ENCODE peak calls at places on chromosomes 5 and 9, in ten cellular contexts. I is Panc1; N is pancreas; X is heart left ventricle; M is psoas muscle; W is tibial artery; E is right cardiac atrium; U is CD8-positive, alpha-beta T cell; B is stomach; G is A549. D is an unnamed sample.
A peak's percentile ranks its signal among the peaks of the same experiment; 100 is the strongest.

GRCh38 chr5:14450055-14450524 is 131.5 kb upstream of the OTULINL start:
- DNase-seq in I (no peak), N (no peak), X (peak; percentile 48), M (peak; percentile 70), W (peak; percentile 85), E (peak; percentile 90), U (no peak), B (no peak), G (no peak), D (peak; percentile 90)

GRCh38 chr9:114238919-114239879 is 83.7 kb upstream of the ORM1 start:
- DNase-seq in I (no peak), N (no peak), X (peak; percentile 59), M (no peak), W (no peak), E (peak; percentile 81), U (no peak), B (no peak), G (peak; percentile 28), D (no peak)

GRCh38 chr9:108386859-108387384 is 468.9 kb downstream of the ACTL7B start:
- DNase-seq in I (no peak), N (no peak), X (no peak), M (no peak), W (no peak), E (no peak), U (no peak), B (no peak), G (no peak), D (no peak)

GRCh38 chr9:97487107-97487506 is 14.4 kb upstream of the TMOD1 start:
- DNase-seq in I (no peak), N (no peak), X (no peak), M (no peak), W (no peak), E (no peak), U (no peak), B (no peak), G (no peak), D (no peak)

GRCh38 chr9:91564081-91564670 is 140.5 kb upstream of the NFIL3 start:
- DNase-seq in I (no peak), N (no peak), X (no peak), M (no peak), W (no peak), E (no peak), U (no peak), B (no peak), G (no peak), D (no peak)

GRCh38 chr5:170404398-170404797 is 15.2 kb upstream of the KCNMB1 start:
- DNase-seq in I (no peak), N (no peak), X (no peak), M (no peak), W (no peak), E (no peak), U (no peak), B (no peak), G (no peak), D (no peak)

GRCh38 chr9:113143432-113144227 is 7.2 kb upstream of the SLC31A2 start:
- DNase-seq in I (no peak), N (no peak), X (no peak), M (no peak), W (no peak), E (no peak), U (no peak), B (no peak), G (no peak), D (no peak)

GRCh38 chr5:89733772-89734171 is 675.8 kb downstream of the CETN3 start:
- DNase-seq in I (no peak), N (no peak), X (no peak), M (no peak), W (no peak), E (no peak), U (no peak), B (no peak), G (no peak), D (no peak)

GRCh38 chr5:154967419-154968024 is 26.6 kb downstream of the MRPL22 start:
- DNase-seq in I (no peak), N (no peak), X (no peak), M (no peak), W (no peak), E (no peak), U (no peak), B (no peak), G (peak; percentile 22), D (no peak)

GRCh38 chr5:71974165-71974564 is 133.1 kb upstream of the MAP1B start:
- DNase-seq in I (no peak), N (no peak), X (no peak), M (peak; percentile 21), W (peak; percentile 71), E (no peak), U (no peak), B (no peak), G (no peak), D (no peak)

GRCh38 chr5:71974622-71975021 is 132.7 kb upstream of the MAP1B start:
- DNase-seq in I (no peak), N (no peak), X (no peak), M (no peak), W (no peak), E (no peak), U (no peak), B (no peak), G (no peak), D (no peak)

GRCh38 chr5:71971862-71972261 is 135.4 kb upstream of the MAP1B start:
- DNase-seq in I (no peak), N (no peak), X (no peak), M (no peak), W (no peak), E (no peak), U (no peak), B (no peak), G (no peak), D (no peak)

GRCh38 chr5:71972777-71973473 is 134.3 kb upstream of the MAP1B start:
- DNase-seq in I (no peak), N (no peak), X (peak; percentile 28), M (no peak), W (no peak), E (no peak), U (no peak), B (no peak), G (no peak), D (no peak)

DNA sequence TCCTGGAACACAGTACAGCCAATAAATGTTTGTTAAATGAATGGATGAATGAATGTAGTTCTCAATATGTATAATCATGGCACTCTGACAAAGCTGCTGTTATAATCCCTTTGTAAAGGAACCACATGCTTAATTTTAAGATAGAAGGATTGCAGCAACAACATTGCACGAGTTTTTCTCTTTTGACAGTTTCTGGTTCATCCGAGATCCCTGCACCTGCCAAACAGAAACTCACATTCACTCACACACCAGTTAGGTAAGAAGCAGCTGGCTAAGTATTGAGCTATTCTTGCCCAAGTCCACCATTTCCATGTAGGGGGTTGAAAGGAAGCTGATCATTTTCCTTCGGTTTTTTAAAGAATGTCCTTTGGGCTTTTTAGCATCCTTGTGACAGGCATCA is 133.7 kb upstream of the MAP1B start:
- DNase-seq in I (no peak), N (no peak), X (no peak), M (no peak), W (no peak), E (no peak), U (no peak), B (no peak), G (no peak), D (no peak)
- H3K4me1 ChIP-seq in I (no peaks in the 10 kb centered on the region), N (peaks cover 4% of the 10 kb centered on the region), X (peaks cover 10% of the 10 kb centered on the region), M (no peaks in the 10 kb centered on the region), W (no peaks in the 10 kb centered on the region), E (peaks cover 5% of the 10 kb centered on the region), U (no peaks in the 10 kb centered on the region), B (no peaks in the 10 kb centered on the region), G (peaks cover 21% of the 10 kb centered on the region), D (peaks cover 24% of the 10 kb centered on the region)

DNA sequence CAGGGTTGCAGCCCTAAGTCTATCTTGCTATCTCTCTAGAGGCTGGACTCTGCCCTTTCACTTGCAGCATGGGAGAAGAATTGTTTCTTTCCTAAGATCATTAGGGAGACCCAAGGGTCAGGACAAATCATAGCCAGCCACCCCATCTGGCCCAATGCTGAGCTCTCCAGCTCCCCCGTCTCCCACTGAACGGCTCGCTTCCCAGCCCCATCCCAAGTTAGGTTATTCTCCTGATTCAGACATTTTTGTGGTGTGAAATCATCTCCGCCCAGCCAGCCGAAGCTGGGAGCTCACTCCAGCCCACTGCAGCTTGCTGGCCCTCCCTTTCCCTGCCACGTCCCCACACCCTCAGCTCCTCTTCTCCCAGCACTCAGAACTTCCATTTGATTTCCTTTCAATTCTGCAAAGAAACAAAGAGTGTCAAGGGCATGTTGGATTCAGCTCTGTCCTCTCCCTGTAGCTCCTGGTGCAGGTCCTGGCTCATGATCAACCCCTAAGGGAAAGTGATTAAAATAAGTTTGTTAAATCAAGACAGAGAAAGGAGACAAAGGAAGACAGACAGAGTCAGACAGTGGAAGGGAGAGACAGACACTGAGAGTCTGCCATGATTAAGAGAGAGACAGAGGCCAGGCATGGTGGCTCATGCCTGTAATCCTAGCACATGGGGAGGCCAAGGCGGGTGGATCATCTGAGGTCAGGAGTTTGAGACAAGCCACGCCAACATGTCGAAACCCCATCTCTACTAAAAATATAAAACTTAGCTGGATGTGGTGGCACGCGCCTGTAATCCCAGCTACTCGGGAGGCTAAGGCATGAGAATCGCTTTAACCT is 12.6 kb upstream of the SPARC start:
- DNase-seq in I (no peak), N (no peak), X (peak; percentile 83), M (peak; percentile 81), W (peak; percentile 66), E (peak; percentile 91), U (no peak), B (peak; percentile 27), G (peak; percentile 61), D (peak; percentile 88)
- H3K27ac ChIP-seq in I (peak overlapping the region; percentile 71), N (peak overlapping the region; percentile 33), X (peak overlapping the region; percentile 73), M (peak overlapping the region; percentile 75), W (peak overlapping the region; percentile 84), E (peak overlapping the region; percentile 88), U (no peak overlapping the region), B (peak overlapping the region; percentile 80), G (peak overlapping the region; percentile 93), D (peak overlapping the region; percentile 80)

GRCh38 chr5:27590503-27590902 is 552.1 kb upstream of the CDH9 start:
- DNase-seq in I (no peak), N (peak; percentile 41), X (no peak), M (no peak), W (peak; percentile 16), E (no peak), U (no peak), B (no peak), G (no peak), D (no peak)
- H3K9me3 ChIP-seq in I (no peaks in the 10 kb centered on the region), N (no peaks in the 10 kb centered on the region), X (no peaks in the 10 kb centered on the region), M (peaks cover 3% of the 10 kb centered on the region), W (no peaks in the 10 kb centered on the region), E (no peaks in the 10 kb centered on the region), U (no peaks in the 10 kb centered on the region), B (no peaks in the 10 kb centered on the region), G (no peaks in the 10 kb centered on the region), D (no peaks in the 10 kb centered on the region)

DNA sequence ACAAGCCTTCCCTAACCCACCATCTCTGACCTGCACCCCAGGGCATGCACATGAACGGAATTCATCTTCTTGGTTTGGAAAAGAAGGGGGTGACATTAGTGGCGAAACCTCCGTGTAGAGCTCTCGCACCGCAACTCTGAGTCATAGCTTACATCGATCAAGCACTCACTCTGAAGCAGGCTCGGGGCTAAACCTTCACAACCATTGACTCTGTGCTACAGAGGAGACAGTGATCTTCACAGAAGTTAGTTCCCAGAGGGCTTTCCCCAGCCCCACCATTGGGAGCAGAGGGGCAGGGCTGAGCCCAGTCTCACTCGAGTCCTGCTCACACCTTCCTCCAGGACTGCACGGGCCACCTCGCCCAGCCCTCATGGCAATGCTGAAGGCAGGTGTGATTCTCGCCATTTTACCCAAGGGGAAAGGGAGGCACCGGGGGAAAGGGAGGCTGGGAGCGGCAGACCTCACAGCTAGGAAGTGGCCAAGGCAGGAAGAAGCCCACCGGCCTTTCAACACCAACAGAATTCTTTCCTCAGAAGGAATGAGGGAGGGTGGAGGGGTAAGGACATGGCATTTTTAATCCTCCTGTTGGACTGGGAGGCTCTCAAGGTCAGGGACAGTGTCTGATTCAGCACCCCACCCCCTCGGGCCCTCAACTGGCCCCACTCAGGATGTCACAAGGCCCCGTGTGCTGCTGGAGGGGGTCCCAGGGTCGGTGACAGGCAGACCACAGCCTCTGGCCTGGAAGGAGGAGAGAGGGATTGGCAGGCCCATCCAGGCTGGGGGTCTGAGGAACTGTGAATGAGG is 25.9 kb upstream of the IL17B start:
- DNase-seq in I (no peak), N (no peak), X (no peak), M (no peak), W (no peak), E (no peak), U (no peak), B (no peak), G (peak; percentile 25), D (peak; percentile 74)
- H3K4me1 ChIP-seq in I (no peaks in the 10 kb centered on the region), N (no peaks in the 10 kb centered on the region), X (peaks cover 26% of the 10 kb centered on the region), M (no peaks in the 10 kb centered on the region), W (no peaks in the 10 kb centered on the region), E (peaks cover 19% of the 10 kb centered on the region), U (no peaks in the 10 kb centered on the region), B (peaks cover 8% of the 10 kb centered on the region), G (peaks cover 39% of the 10 kb centered on the region), D (peaks cover 38% of the 10 kb centered on the region)